ENCODE peak calls at places on chromosomes 7 and 10, in ten cellular contexts. T, F, V, O, B, D, K, N, M and U are unnamed samples.

GRCh38 chr7:26073041-26073440 is 79.0 kb upstream of the NFE2L3 start:
- DNase-seq in B (no peak), M (no peak), O (no peak), V (no peak), D (no peak), K (no peak), T (no peak), F (no peak), N (no peak), U (no peak)

GRCh38 chr10:17381502-17382142 is 72.8 kb downstream of the ST8SIA6 start:
- DNase-seq in K (no peak), M (no peak), F (no peak), O (no peak), B (no peak), N (no peak), V (no peak), D (no peak), T (no peak), U (no peak)

GRCh38 chr7:2680792-2681490 is 7.1 kb upstream of the AMZ1 start:
- DNase-seq in T (peak; percentile 48), D (peak; percentile 87), V (peak; percentile 53), F (no peak), B (peak; percentile 89), O (peak; percentile 78), N (peak; percentile 88), M (peak; percentile 40), K (peak; percentile 73), U (peak; percentile 48)

GRCh38 chr7:3200504-3200903 is 100.5 kb upstream of the SDK1 start:
- DNase-seq in B (no peak), F (no peak), O (no peak), D (peak; percentile 47), T (peak; percentile 8), M (no peak), V (peak; percentile 69), K (peak; percentile 55), N (peak; percentile 22), U (no peak)

GRCh38 chr10:100826983-100827818 is 81.8 kb downstream of the PAX2 start:
- DNase-seq in N (peak; percentile 38), K (no peak), T (peak; percentile 7), M (no peak), B (no peak), V (no peak), F (peak; percentile 29), O (no peak), D (peak; percentile 67), U (no peak)

GRCh38 chr7:44309271-44310091 is 15.9 kb downstream of the CAMK2B start:
- DNase-seq in F (peak; percentile 55), O (peak; percentile 54), M (peak; percentile 53), K (peak; percentile 57), V (no peak), T (peak; percentile 17), N (peak; percentile 38), D (peak; percentile 57), B (no peak), U (peak; percentile 4)

GRCh38 chr7:21920931-21921330 is 24.8 kb downstream of the CDCA7L start:
- DNase-seq in K (no peak), V (no peak), N (no peak), T (no peak), O (no peak), M (no peak), B (no peak), D (no peak), F (no peak), U (no peak)

GRCh38 chr7:155867734-155868400 is 55.6 kb upstream of the SHH start:
- DNase-seq in O (no peak), B (no peak), M (no peak), D (no peak), T (no peak), V (no peak), F (no peak), N (peak; percentile 16), K (no peak), U (no peak)

GRCh38 chr10:107317592-107317991 is 153.1 kb upstream of the SORCS1 start:
- DNase-seq in O (no peak), M (no peak), B (no peak), K (no peak), D (no peak), T (no peak), V (no peak), N (no peak), F (no peak), U (no peak)

GRCh38 chr10:86711237-86711956 is 43.1 kb downstream of the LDB3 start:
- DNase-seq in V (peak; percentile 79), F (peak; percentile 82), O (peak; percentile 77), D (peak; percentile 88), N (peak; percentile 90), B (peak; percentile 79), T (peak; percentile 84), K (peak; percentile 83), M (peak; percentile 86), U (peak; percentile 86)

GRCh38 chr10:127903789-127904188 is 3.1 kb upstream of the PTPRE start:
- DNase-seq in M (no peak), N (peak; percentile 73), F (no peak), B (no peak), D (no peak), K (no peak), V (no peak), T (no peak), O (no peak), U (no peak)

GRCh38 chr7:25495342-25495855 is 267.1 kb upstream of the NPVF start:
- DNase-seq in K (no peak), M (no peak), N (no peak), B (no peak), V (no peak), T (no peak), O (no peak), F (no peak), D (no peak), U (no peak)

GRCh38 chr10:77529050-77529576 is 108.5 kb downstream of the KCNMA1 start:
- DNase-seq in D (no peak), M (no peak), O (no peak), N (no peak), F (no peak), B (no peak), T (no peak), V (no peak), K (no peak), U (no peak)

GRCh38 chr7:130554481-130554880 is 62.6 kb downstream of the MEST start:
- DNase-seq in D (no peak), F (no peak), B (no peak), M (no peak), T (no peak), K (no peak), V (no peak), N (no peak), O (no peak), U (no peak)

GRCh38 chr10:100419911-100420449 is 42.8 kb upstream of the WNT8B start:
- DNase-seq in O (no peak), K (no peak), V (no peak), T (no peak), F (no peak), N (no peak), B (no peak), M (no peak), D (no peak), U (no peak)

DNA sequence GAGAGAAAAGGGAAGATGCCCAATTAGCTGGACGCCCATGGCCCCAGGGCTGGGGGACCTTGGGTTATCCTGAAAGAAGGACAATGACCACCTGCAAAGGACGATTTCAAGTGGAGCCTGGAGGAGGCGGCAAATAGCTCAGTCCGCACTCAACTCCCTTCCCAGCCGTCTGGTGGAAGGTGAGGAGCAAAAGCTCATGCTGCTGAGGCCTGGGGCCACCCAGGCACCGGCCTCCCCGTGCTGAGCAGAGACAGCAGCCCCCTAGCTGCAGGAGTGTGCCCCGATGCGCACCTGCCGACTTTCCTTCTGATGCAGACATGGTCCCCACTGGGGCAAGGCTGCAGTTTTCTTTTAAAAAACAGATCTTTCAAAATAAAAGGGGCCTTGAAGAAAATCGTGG is 7.9 kb downstream of the FAM20C start:
- DNase-seq in N (no peak), K (no peak), T (no peak), V (no peak), M (no peak), O (no peak), D (no peak), F (no peak), B (no peak), U (no peak)
- TF ChIP-seq CTCF in N (no peak), K (no peak), T (no peak), V (peak; percentile 54), M (no peak), O (no peak), D (no peak), F (no peak), B (no peak), U (no peak)

GRCh38 chr10:62684911-62685310 is 119.6 kb upstream of the ADO start:
- DNase-seq in O (no peak), K (no peak), M (no peak), F (no peak), V (no peak), T (no peak), N (no peak), D (no peak), B (no peak), U (no peak)

GRCh38 chr10:62687230-62687748 is 117.2 kb upstream of the ADO start:
- DNase-seq in M (no peak), K (peak; percentile 49), N (no peak), O (no peak), F (no peak), D (no peak), V (peak; percentile 23), T (no peak), B (no peak), U (no peak)

DNA sequence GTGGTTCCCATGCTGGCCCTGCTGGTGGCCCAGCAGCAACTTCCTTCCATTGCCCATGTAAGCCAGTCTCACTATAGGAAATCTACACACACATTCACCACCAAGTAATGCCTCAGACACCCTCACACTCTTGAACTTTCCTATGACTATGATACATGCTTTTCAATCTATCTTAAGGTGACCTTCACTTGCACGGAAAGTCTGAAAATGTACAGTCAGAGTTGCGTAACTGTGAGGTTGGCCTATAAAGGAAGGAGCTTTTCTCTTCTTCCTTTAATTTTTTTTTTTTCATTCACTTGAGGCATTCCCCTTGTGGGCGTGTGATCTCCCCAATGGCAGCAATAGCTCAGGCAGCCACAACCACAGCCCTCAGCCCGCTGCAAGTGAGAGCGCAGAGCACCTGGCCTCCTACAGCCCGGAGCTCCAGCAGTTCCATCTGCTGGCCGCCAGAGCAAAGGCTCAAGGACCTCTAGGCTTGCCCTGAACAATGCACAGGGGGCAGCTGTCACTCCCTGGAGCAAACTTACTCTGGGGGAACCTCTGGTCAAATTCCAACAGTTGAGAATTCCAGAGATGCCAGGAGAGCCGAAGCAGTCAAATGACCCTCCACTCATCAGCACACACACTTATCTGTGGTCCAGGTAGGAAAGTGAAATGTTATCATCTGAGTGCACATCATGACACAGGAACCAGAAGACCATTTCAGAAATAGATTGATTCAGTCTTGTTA is 123.1 kb upstream of the ADO start:
- DNase-seq in M (peak; percentile 48), V (peak; percentile 6), N (no peak), T (peak; percentile 39), K (peak; percentile 18), O (no peak), B (no peak), D (no peak), F (no peak), U (no peak)
- TF ChIP-seq CTCF in M (peak; percentile 51), V (peak; percentile 17), N (no peak), T (no peak), K (no peak), O (peak; percentile 42), B (no peak), D (no peak), F (peak; percentile 34), U (no peak)

GRCh38 chr10:78963074-78964034 is 105.4 kb upstream of the ZMIZ1 start:
- DNase-seq in N (no peak), M (no peak), F (no peak), B (no peak), T (no peak), D (no peak), K (no peak), V (no peak), O (no peak), U (no peak)
- TF ChIP-seq CTCF in N (no peak), M (no peak), F (no peak), B (no peak), T (no peak), D (no peak), K (no peak), V (no peak), O (no peak), U (no peak)

GRCh38 chr7:47988496-47989386 is 9.3 kb upstream of the HUS1 start:
- DNase-seq in M (peak; percentile 23), V (peak; percentile 13), B (no peak), T (no peak), N (no peak), O (no peak), K (no peak), D (no peak), F (no peak), U (peak; percentile 4)
- TF ChIP-seq CTCF in M (peak; percentile 51), V (peak; percentile 71), B (no peak), T (peak; percentile 13), N (peak; percentile 19), O (peak; percentile 60), K (peak; percentile 51), D (no peak), F (peak; percentile 60), U (peak; percentile 74)